ENCODE peak calls at places on chromosomes 6 and 20, in ten cellular contexts. O, N, B, S, V, A, P, K, W and J are unnamed samples.

GRCh38 chr20:15799871-15800270 is 773.4 kb downstream of the KIF16B start:
- DNase-seq in O (no peak), A (no peak), K (no peak), W (no peak), V (peak; percentile 0), B (no peak), N (no peak), P (no peak), S (no peak), J (no peak)

GRCh38 chr20:63940472-63941266 is 15.5 kb downstream of the UCKL1 start:
- DNase-seq in N (no peak), K (no peak), B (no peak), A (no peak), P (no peak), V (no peak), W (no peak), S (no peak), O (no peak), J (peak; percentile 86)

GRCh38 chr6:17866876-17867444 is 120.5 kb downstream of the KIF13A start:
- DNase-seq in N (no peak), B (peak; percentile 47), W (no peak), P (no peak), A (no peak), K (no peak), S (no peak), O (no peak), V (no peak), J (no peak)

GRCh38 chr6:21189721-21190120 is 403.8 kb upstream of the SOX4 start:
- DNase-seq in N (no peak), B (no peak), W (no peak), P (no peak), A (no peak), O (no peak), V (no peak), K (no peak), S (no peak), J (no peak)

GRCh38 chr6:149234051-149234962 is 83.2 kb upstream of the TAB2 start:
- DNase-seq in K (no peak), O (no peak), N (peak; percentile 7), S (no peak), W (no peak), P (no peak), A (no peak), B (no peak), V (peak; percentile 52), J (no peak)

GRCh38 chr20:9330151-9330550 is 184.2 kb upstream of the LAMP5 start:
- DNase-seq in V (no peak), P (no peak), A (no peak), K (no peak), W (no peak), S (no peak), B (no peak), O (no peak), N (no peak), J (no peak)

GRCh38 chr6:89297695-89298351 is 17.3 kb downstream of the GABRR2 start:
- DNase-seq in N (peak; percentile 97), K (no peak), B (peak; percentile 47), O (peak; percentile 37), S (peak; percentile 64), W (peak; percentile 76), V (peak; percentile 99), P (peak; percentile 35), A (peak; percentile 76), J (no peak)

GRCh38 chr20:3733119-3733995 is 872 bp downstream of the HSPA12B start:
- DNase-seq in S (no peak), W (no peak), V (no peak), A (no peak), B (no peak), O (no peak), N (no peak), P (no peak), K (no peak), J (peak; percentile 69)

GRCh38 chr6:155085582-155086253 is 90.6 kb downstream of the TIAM2 start:
- DNase-seq in B (peak; percentile 77), A (no peak), W (peak; percentile 59), N (no peak), S (no peak), O (no peak), P (no peak), V (peak; percentile 58), K (no peak), J (no peak)

GRCh38 chr6:138977242-138977641 is 10.8 kb downstream of the REPS1 start:
- DNase-seq in V (no peak), K (no peak), A (no peak), O (no peak), B (no peak), N (no peak), W (no peak), P (no peak), S (no peak), J (no peak)

GRCh38 chr6:127946388-127946787 is 45.5 kb upstream of the THEMIS start:
- DNase-seq in B (no peak), P (no peak), N (no peak), A (no peak), W (no peak), S (no peak), K (no peak), V (no peak), O (no peak), J (no peak)

DNA sequence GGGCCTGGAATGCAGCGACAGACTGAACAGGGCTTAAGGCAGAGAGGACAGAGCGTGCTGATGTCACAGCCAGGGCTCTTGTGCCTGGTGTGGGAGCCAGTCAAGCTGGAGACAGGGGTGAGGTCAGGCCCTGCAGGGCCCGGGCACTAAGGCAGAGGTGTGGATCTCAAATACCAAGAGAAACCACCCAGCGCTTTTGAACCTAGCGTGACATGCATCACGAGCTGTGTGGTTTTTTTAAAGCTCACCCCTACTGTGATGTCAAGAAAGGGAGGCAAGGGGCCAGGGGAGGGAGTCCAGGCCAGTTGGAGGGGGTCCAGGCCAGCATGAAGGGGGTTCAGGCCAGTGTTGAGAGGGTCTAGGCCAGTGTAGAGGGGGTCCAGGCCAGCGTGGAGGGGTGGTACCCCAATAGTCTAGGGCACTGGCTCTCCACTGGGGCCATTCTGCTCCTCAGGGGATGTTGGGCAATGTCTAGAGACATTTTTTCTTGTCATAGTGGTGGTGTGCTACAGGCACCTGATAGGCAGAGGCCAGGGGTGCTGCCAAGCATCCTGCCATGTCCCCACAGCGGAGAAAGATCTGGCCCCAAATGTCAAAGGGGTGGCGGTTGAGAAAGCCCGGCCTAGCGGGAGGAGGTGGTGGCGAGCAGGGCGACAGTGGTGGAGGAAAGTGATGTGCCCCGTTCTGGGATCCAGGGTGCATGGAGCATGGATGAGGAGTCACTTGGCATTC is 42.6 kb downstream of the RBM38 start:
- DNase-seq in O (no peak), A (no peak), N (no peak), V (no peak), S (no peak), W (no peak), B (no peak), P (no peak), K (no peak), J (peak; percentile 81)
- H3K4me1 ChIP-seq in O (peaks cover 16% of the 10 kb centered on the region), A (peaks cover 51% of the 10 kb centered on the region), N (no peaks in the 10 kb centered on the region), V (no peaks in the 10 kb centered on the region), S (peaks cover 43% of the 10 kb centered on the region), W (no peaks in the 10 kb centered on the region), B (peaks cover 66% of the 10 kb centered on the region), P (peaks cover 13% of the 10 kb centered on the region), K (peaks cover 11% of the 10 kb centered on the region), J (peaks cover 97% of the 10 kb centered on the region)

GRCh38 chr20:20423117-20423516 is 55.2 kb downstream of the INSM1 start:
- DNase-seq in A (no peak), B (no peak), W (no peak), V (no peak), N (no peak), K (no peak), P (no peak), O (no peak), S (no peak), J (no peak)
- TF ChIP-seq POLR2A in A (no peak), B (no peak), W (no peak), V (no peak), N (no peak), K (no peak), P (no peak), O (no peak), S (no peak), J (no peak)

GRCh38 chr6:562052-562676 is 94.7 kb downstream of the HUS1B start:
- DNase-seq in B (no peak), N (peak; percentile 69), K (no peak), V (no peak), S (no peak), W (no peak), O (peak; percentile 12), P (no peak), A (no peak), J (no peak)

GRCh38 chr6:568954-569523 is 87.9 kb downstream of the HUS1B start:
- DNase-seq in A (no peak), S (no peak), N (no peak), V (no peak), W (no peak), K (no peak), P (no peak), B (no peak), O (no peak), J (no peak)

GRCh38 chr6:568085-568484 is 88.8 kb downstream of the HUS1B start:
- DNase-seq in S (no peak), K (no peak), W (no peak), A (no peak), V (no peak), B (no peak), P (no peak), O (no peak), N (no peak), J (no peak)

GRCh38 chr6:558959-559358 is 97.9 kb downstream of the HUS1B start:
- DNase-seq in K (no peak), P (no peak), B (no peak), O (no peak), W (no peak), V (no peak), N (no peak), S (no peak), A (no peak), J (no peak)

DNA sequence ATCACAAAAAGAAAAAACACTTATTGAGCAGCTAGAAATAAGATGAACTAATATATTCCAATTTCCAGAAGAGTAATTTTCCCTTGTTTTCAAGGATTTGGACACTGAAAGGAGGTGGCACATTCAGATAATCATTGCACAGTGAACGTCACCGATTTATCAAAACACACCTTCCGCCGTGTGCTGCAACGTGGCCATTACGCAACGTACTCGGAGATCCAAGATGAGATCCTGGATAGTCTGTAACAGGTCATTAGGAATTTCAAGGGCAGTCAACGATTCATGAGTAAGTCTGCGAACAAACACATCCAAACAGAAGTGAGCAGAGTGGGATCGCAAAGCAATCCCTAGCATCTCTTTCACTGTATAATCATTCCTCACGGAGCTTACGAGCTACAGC is 93.0 kb downstream of the HUS1B start:
- DNase-seq in A (no peak), K (no peak), V (no peak), S (no peak), P (no peak), N (no peak), W (no peak), B (no peak), O (no peak), J (no peak)
- H3K27ac ChIP-seq in A (no peak overlapping the region), K (no peak overlapping the region), V (no peak overlapping the region), S (no peak overlapping the region), P (no peak overlapping the region), N (no peak overlapping the region), W (no peak overlapping the region), B (no peak overlapping the region), O (no peak overlapping the region), J (no peak overlapping the region)

GRCh38 chr20:42978184-42978974 is 211.3 kb downstream of the PTPRT start:
- DNase-seq in K (no peak), O (no peak), S (no peak), V (no peak), W (no peak), A (no peak), P (no peak), B (no peak), N (no peak), J (no peak)
- H3K4me1 ChIP-seq in K (peaks cover 11% of the 10 kb centered on the region), O (no peaks in the 10 kb centered on the region), S (no peaks in the 10 kb centered on the region), V (no peaks in the 10 kb centered on the region), W (no peaks in the 10 kb centered on the region), A (no peaks in the 10 kb centered on the region), P (no peaks in the 10 kb centered on the region), B (no peaks in the 10 kb centered on the region), N (no peaks in the 10 kb centered on the region), J (no peaks in the 10 kb centered on the region)